ENCODE peak calls at places on chromosomes 3 and 15, in nine cellular contexts. L, Y, J, I, W, K, D, T and O are unnamed samples. For H3K27me3 and H3K36me3, the result is how much of the 10 kb centered on the place peaks cover.

GRCh38 chr3:171142985-171143384 is 116.5 kb upstream of the SLC2A2 start:
- DNase-seq in K (no peak), W (no peak), T (peak), D (no peak), I (no peak), L (no peak), Y (peak), J (peak), O (no peak)

GRCh38 chr15:43509923-43510229 is 7.5 kb upstream of the MAP1A start:
- DNase-seq in K (no peak), D (no peak), Y (no peak), L (no peak), I (no peak), T (no peak), J (no peak), W (no peak), O (no peak)

GRCh38 chr15:33145447-33145846 is 49.1 kb downstream of the FMN1 start:
- DNase-seq in K (no peak), J (no peak), I (no peak), L (no peak), T (no peak), Y (peak), W (no peak), D (no peak), O (no peak)

GRCh38 chr3:186108106-186108940 is 566 bp downstream of the ETV5 start:
- DNase-seq in I (peak), T (peak), K (peak), D (peak), L (peak), J (peak), Y (no peak), W (peak), O (no peak)

GRCh38 chr3:64238971-64239667 is 13.9 kb upstream of the PRICKLE2 start:
- DNase-seq in W (peak), D (no peak), K (peak), J (peak), L (peak), I (no peak), T (peak), Y (peak), O (peak)

GRCh38 chr3:32200490-32200889 is 38.0 kb upstream of the CMTM8 start:
- DNase-seq in K (peak), I (no peak), Y (peak), D (no peak), W (peak), J (no peak), T (no peak), L (no peak), O (no peak)

GRCh38 chr3:165181556-165181955 is 14.6 kb downstream of the SLITRK3 start:
- DNase-seq in T (no peak), L (no peak), I (no peak), K (no peak), W (no peak), Y (no peak), J (no peak), D (no peak), O (no peak)

GRCh38 chr3:126711361-126711760 is 7.3 kb downstream of the CHCHD6 start:
- DNase-seq in K (no peak), T (peak), J (peak), W (no peak), D (no peak), I (no peak), Y (no peak), L (no peak), O (no peak)

GRCh38 chr15:57920916-57921315 is 144.6 kb downstream of the ALDH1A2 start:
- DNase-seq in L (no peak), K (no peak), W (no peak), I (no peak), J (no peak), D (no peak), T (no peak), Y (no peak), O (no peak)

GRCh38 chr3:149426325-149426724 is 48.2 kb upstream of the TM4SF4 start:
- DNase-seq in Y (no peak), D (no peak), T (no peak), J (no peak), W (no peak), I (no peak), L (no peak), K (no peak), O (no peak)

GRCh38 chr3:56361731-56362130 is 106.5 kb downstream of the ERC2 start:
- DNase-seq in I (no peak), J (no peak), T (peak), W (no peak), D (no peak), L (no peak), Y (no peak), K (no peak), O (no peak)

GRCh38 chr3:12400795-12401194 is 83.5 kb upstream of the TSEN2 start:
- DNase-seq in D (no peak), I (no peak), L (peak), Y (no peak), W (no peak), K (no peak), J (peak), T (peak), O (peak)

GRCh38 chr15:52020253-52021085 is 1.4 kb downstream of the MAPK6 start:
- DNase-seq in T (no peak), K (no peak), I (no peak), Y (no peak), W (no peak), D (no peak), L (no peak), J (peak), O (no peak)

GRCh38 chr3:373193-373784 is 176.7 kb downstream of the CHL1 start:
- DNase-seq in D (no peak), Y (no peak), J (no peak), I (no peak), K (no peak), L (no peak), T (no peak), W (no peak), O (no peak)

GRCh38 chr3:15089201-15089600 is 9.7 kb downstream of the RBSN start:
- DNase-seq in W (no peak), D (no peak), T (no peak), I (no peak), Y (no peak), L (no peak), J (no peak), K (no peak), O (no peak)

GRCh38 chr3:22861426-22861825 is 341.7 kb upstream of the UBE2E2 start:
- DNase-seq in K (no peak), T (no peak), J (no peak), W (no peak), L (peak), Y (no peak), I (no peak), D (no peak), O (no peak)

GRCh38 chr3:62186967-62187366 is 186.4 kb downstream of the FEZF2 start:
- DNase-seq in L (no peak), Y (no peak), K (no peak), T (no peak), J (peak), I (peak), D (no peak), W (no peak), O (no peak)

GRCh38 chr3:58952128-58952917 is 97.5 kb downstream of the CFAP20DC start:
- DNase-seq in Y (no peak), W (no peak), L (no peak), D (no peak), J (peak), K (no peak), T (peak), I (no peak), O (no peak)

GRCh38 chr3:80705290-80705689 is 937.5 kb upstream of the ROBO1 start:
- DNase-seq in D (no peak), W (no peak), K (no peak), I (no peak), J (no peak), Y (no peak), T (no peak), L (no peak), O (no peak)

GRCh38 chr3:64686446-64686908 is 1.3 kb downstream of the ADAMTS9 start:
- DNase-seq in T (peak), K (no peak), D (no peak), I (peak), W (peak), L (peak), Y (no peak), J (peak), O (no peak)

GRCh38 chr3:112755845-112756671 is 90.6 kb downstream of the CD200R1L start:
- DNase-seq in L (no peak), W (no peak), D (no peak), T (no peak), J (no peak), I (no peak), Y (no peak), K (no peak), O (no peak)

GRCh38 chr3:114839476-114839875 is 307.6 kb downstream of the ZBTB20 start:
- DNase-seq in I (no peak), K (no peak), Y (no peak), L (no peak), W (no peak), D (no peak), J (peak), T (peak), O (no peak)

GRCh38 chr3:32619395-32619794 is 48.7 kb upstream of the DYNC1LI1 start:
- DNase-seq in L (no peak), Y (no peak), I (no peak), W (no peak), T (no peak), D (no peak), K (no peak), J (no peak), O (no peak)

GRCh38 chr15:31344266-31344665 is 17.6 kb downstream of the KLF13 start:
- DNase-seq in L (no peak), I (no peak), K (peak), J (no peak), D (no peak), W (no peak), T (no peak), Y (no peak), O (no peak)

GRCh38 chr15:91710072-91710471 is 143.4 kb upstream of the SLCO3A1 start:
- DNase-seq in I (no peak), K (no peak), T (peak), Y (no peak), W (no peak), L (peak), J (no peak), D (no peak), O (no peak)

GRCh38 chr3:106534206-106534605 is 665.4 kb upstream of the CBLB start:
- DNase-seq in T (peak), W (no peak), I (no peak), J (peak), D (no peak), Y (no peak), L (peak), K (no peak), O (no peak)

GRCh38 chr3:43484926-43485488 is 136.8 kb downstream of the ANO10 start:
- DNase-seq in J (no peak), I (no peak), D (no peak), L (no peak), Y (no peak), T (no peak), W (no peak), K (no peak), O (no peak)

GRCh38 chr3:167886690-167887089 is 151.2 kb downstream of the SERPINI1 start:
- DNase-seq in W (no peak), K (no peak), J (no peak), T (no peak), L (no peak), Y (no peak), I (no peak), D (no peak), O (no peak)

GRCh38 chr3:63947594-63947993 is 35.4 kb upstream of the SCAANT1 start:
- DNase-seq in T (no peak), J (no peak), I (no peak), Y (no peak), W (no peak), K (no peak), L (no peak), D (no peak), O (no peak)

GRCh38 chr3:71432044-71432970 is 151.2 kb downstream of the FOXP1 start:
- DNase-seq in W (peak), Y (no peak), T (peak), K (peak), D (no peak), L (no peak), J (no peak), I (no peak), O (no peak)

GRCh38 chr15:61549727-61550126 is 320.6 kb upstream of the RORA start:
- DNase-seq in D (no peak), J (no peak), Y (no peak), K (no peak), L (no peak), I (no peak), T (no peak), W (no peak), O (no peak)

GRCh38 chr15:48544816-48545215 is 100.7 kb downstream of the FBN1 start:
- DNase-seq in K (no peak), D (no peak), T (peak), I (no peak), Y (no peak), W (no peak), J (peak), L (no peak), O (no peak)

GRCh38 chr15:55740479-55740878 is 2.5 kb downstream of the PRTG start:
- DNase-seq in D (no peak), W (no peak), T (no peak), I (no peak), K (no peak), L (no peak), Y (no peak), J (no peak), O (no peak)

GRCh38 chr15:63166219-63166618 is 8.9 kb upstream of the RPS27L start:
- DNase-seq in D (no peak), W (no peak), T (no peak), J (no peak), L (no peak), K (no peak), I (no peak), Y (no peak), O (no peak)

GRCh38 chr3:64327039-64327804 is 102.0 kb upstream of the PRICKLE2 start:
- DNase-seq in W (peak), J (no peak), D (peak), L (no peak), I (no peak), T (no peak), K (peak), Y (peak), O (no peak)

GRCh38 chr3:182795383-182795782 is 2.1 kb downstream of the ATP11B start:
- DNase-seq in I (peak), D (no peak), L (peak), W (no peak), T (no peak), J (no peak), Y (no peak), K (no peak), O (no peak)
- H3K4me3 ChIP-seq in I (peak), D (peak), L (peak), W (no peak), T (peak), J (no peak), Y (peak), K (peak), O (peak)

GRCh38 chr15:89395461-89395875 is 60.8 kb upstream of the POLG start:
- DNase-seq in Y (no peak), L (no peak), D (no peak), T (no peak), K (no peak), W (no peak), J (no peak), I (no peak), O (no peak)
- H3K27me3 ChIP-seq in Y (under half), L (under half), D (half or more), T (half or more), K (half or more), W (half or more), J (half or more), I (under half), O (half or more)

GRCh38 chr3:47041114-47041513 is 61.6 kb downstream of the NBEAL2 start:
- DNase-seq in I (no peak), K (no peak), Y (no peak), D (no peak), L (no peak), J (no peak), W (no peak), T (no peak), O (no peak)

GRCh38 chr3:47047673-47048072 is 68.2 kb downstream of the NBEAL2 start:
- DNase-seq in L (no peak), W (no peak), T (no peak), J (no peak), K (no peak), D (no peak), Y (no peak), I (peak), O (no peak)

GRCh38 chr3:47042231-47042791 is 62.8 kb downstream of the NBEAL2 start:
- DNase-seq in D (no peak), Y (no peak), K (no peak), W (no peak), J (no peak), I (peak), L (no peak), T (no peak), O (no peak)
- H3K36me3 ChIP-seq in D (half or more), Y (under half), K (half or more), W (under half), J (under half), I (under half), L (under half), T (under half), O (under half)

GRCh38 chr3:111732248-111732879 is 126.7 kb upstream of the PHLDB2 start:
- DNase-seq in I (no peak), K (no peak), T (no peak), D (no peak), J (no peak), Y (no peak), L (no peak), W (no peak), O (no peak)

GRCh38 chr3:111733154-111733553 is 125.9 kb upstream of the PHLDB2 start:
- DNase-seq in Y (no peak), J (no peak), T (no peak), K (no peak), I (no peak), D (no peak), L (no peak), W (no peak), O (no peak)

GRCh38 chr3:111735271-111735758 is 123.8 kb upstream of the PHLDB2 start:
- DNase-seq in L (peak), W (no peak), I (peak), Y (no peak), K (no peak), T (peak), D (no peak), J (peak), O (peak)

GRCh38 chr3:111734652-111735051 is 124.4 kb upstream of the PHLDB2 start:
- DNase-seq in W (no peak), Y (no peak), I (no peak), J (no peak), L (no peak), K (no peak), T (no peak), D (no peak), O (no peak)

DNA sequence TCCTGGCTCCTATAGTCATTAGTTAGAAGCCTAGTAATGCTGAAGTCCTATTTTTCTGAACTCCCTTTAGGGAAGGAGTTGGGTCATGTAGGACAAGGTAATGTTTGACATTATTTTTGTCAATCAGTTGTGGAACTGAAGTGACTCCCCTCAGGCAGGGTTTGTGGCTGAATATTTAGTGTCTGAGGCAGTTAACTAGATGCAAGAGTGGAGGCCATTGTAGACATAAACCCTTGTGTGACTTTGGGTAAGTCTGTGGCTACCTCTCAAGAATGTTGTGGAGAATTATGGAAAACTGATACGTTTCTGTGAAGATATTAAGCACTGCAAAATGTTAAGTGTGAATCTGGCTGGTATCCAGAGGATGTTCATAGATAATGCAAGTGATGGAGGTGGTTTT is 125.2 kb upstream of the PHLDB2 start:
- DNase-seq in L (no peak), D (no peak), J (no peak), T (no peak), W (no peak), K (no peak), Y (no peak), I (no peak), O (no peak)
- H3K4me3 ChIP-seq in L (no peak), D (no peak), J (no peak), T (no peak), W (no peak), K (no peak), Y (no peak), I (no peak), O (no peak)

GRCh38 chr15:76181705-76182107 is 121.9 kb downstream of the TMEM266 start:
- DNase-seq in W (no peak), J (no peak), I (no peak), T (no peak), Y (no peak), D (no peak), K (no peak), L (no peak), O (no peak)
- H3K27me3 ChIP-seq in W (under half), J (under half), I (under half), T (under half), Y (under half), D (under half), K (under half), L (under half), O (under half)

GRCh38 chr15:85689729-85690128 is 105.0 kb downstream of the KLHL25 start:
- DNase-seq in I (no peak), K (no peak), Y (peak), W (peak), J (peak), T (peak), L (no peak), D (no peak), O (no peak)
- H3K36me3 ChIP-seq in I (under half), K (half or more), Y (under half), W (under half), J (under half), T (under half), L (under half), D (half or more), O (under half)

GRCh38 chr15:22890296-22890695 is 51.8 kb downstream of the NIPA2 start:
- DNase-seq in K (no peak), Y (no peak), W (no peak), I (no peak), T (no peak), L (no peak), D (no peak), J (no peak), O (no peak)

GRCh38 chr15:22887157-22887951 is 48.9 kb downstream of the NIPA2 start:
- DNase-seq in Y (no peak), L (no peak), J (peak), D (peak), K (no peak), I (no peak), T (peak), W (peak), O (peak)

GRCh38 chr15:22891426-22892210 is 53.2 kb downstream of the NIPA2 start:
- DNase-seq in I (no peak), W (no peak), T (no peak), K (peak), D (no peak), Y (no peak), J (no peak), L (no peak), O (no peak)

GRCh38 chr15:22888120-22888859 is 49.8 kb downstream of the NIPA2 start:
- DNase-seq in L (no peak), W (no peak), D (peak), I (no peak), K (no peak), Y (no peak), T (peak), J (peak), O (peak)

GRCh38 chr15:22889146-22889818 is 50.8 kb downstream of the NIPA2 start:
- DNase-seq in D (no peak), I (no peak), T (no peak), Y (no peak), K (no peak), L (no peak), W (no peak), J (no peak), O (no peak)
- H3K4me3 ChIP-seq in D (no peak), I (no peak), T (no peak), Y (no peak), K (no peak), L (no peak), W (no peak), J (no peak), O (no peak)